ENCODE peak calls at places on chromosome 18, in four cellular contexts. T, G, A and U are unnamed samples.

GRCh38 chr18:7568426-7568825 is 1.3 kb downstream of the PTPRM start:
- DNase-seq in A (peak), G (no peak), T (peak), U (no peak)

GRCh38 chr18:9469700-9470099 is 5.6 kb upstream of the RALBP1 start:
- DNase-seq in G (no peak), T (peak), A (no peak), U (no peak)

GRCh38 chr18:813405-814071 is 1.5 kb upstream of the YES1 start:
- DNase-seq in G (no peak), A (no peak), T (peak), U (no peak)

GRCh38 chr18:3122851-3123250 is 96.9 kb downstream of the MYOM1 start:
- DNase-seq in T (no peak), G (no peak), A (no peak), U (no peak)

GRCh38 chr18:59233017-59233410 is 13.1 kb downstream of the GRP start:
- DNase-seq in G (no peak), T (peak), A (no peak), U (no peak)

GRCh38 chr18:58195278-58195721 is 151.3 kb downstream of the NEDD4L start:
- DNase-seq in A (no peak), G (no peak), T (no peak), U (no peak)

GRCh38 chr18:58255701-58256311 is 211.8 kb downstream of the NEDD4L start:
- DNase-seq in T (no peak), A (no peak), G (no peak), U (no peak)

GRCh38 chr18:47815486-47816270 is 114.8 kb downstream of the SMAD2 start:
- DNase-seq in T (peak), G (no peak), A (no peak), U (no peak)

GRCh38 chr18:26228562-26229260 is 2.5 kb downstream of the TAF4B start:
- DNase-seq in A (no peak), G (no peak), T (no peak), U (no peak)

GRCh38 chr18:567119-567518 is 13.1 kb upstream of the CETN1 start:
- DNase-seq in A (no peak), G (no peak), T (no peak), U (no peak)

GRCh38 chr18:22841840-22842239 is 91.3 kb upstream of the RBBP8 start:
- DNase-seq in A (no peak), G (no peak), T (no peak), U (no peak)